ENCODE peak calls at places on chromosomes 6 and 20, in eight cellular contexts. X is fibroblast of pulmonary artery, D is HTR-8/SVneo, Y is substantia nigra, G is GM06990, S is mesendoderm, H is T-helper 9 cell, Z is heart right ventricle. N is an unnamed sample.

GRCh38 chr6:7146079-7146828 is 38.5 kb downstream of the RREB1 start:
- DNase-seq in X (peak), D (no peak), Y (no peak), G (peak), S (peak), H (no peak), Z (peak), N (peak)

GRCh38 chr6:37506479-37506878 is 6.8 kb upstream of the CCDC167 start:
- DNase-seq in X (no peak), D (no peak), Y (no peak), G (no peak), S (no peak), H (no peak), Z (no peak), N (no peak)

GRCh38 chr20:32362924-32363364 is 4.8 kb downstream of the ASXL1 start:
- DNase-seq in X (no peak), D (no peak), Y (no peak), G (no peak), S (no peak), H (no peak), Z (no peak), N (no peak)

GRCh38 chr6:157989541-157990289 is 8.1 kb downstream of the SYNJ2 start:
- DNase-seq in X (peak), D (no peak), Y (no peak), G (no peak), S (no peak), H (no peak), Z (peak), N (peak)

GRCh38 chr6:71012871-71013456 is 56.1 kb upstream of the B3GAT2 start:
- DNase-seq in X (peak), D (peak), Y (no peak), G (peak), S (peak), H (no peak), Z (peak), N (no peak)

GRCh38 chr20:35018578-35019371 is 63.1 kb downstream of the MYH7B start:
- DNase-seq in X (no peak), D (no peak), Y (no peak), G (no peak), S (no peak), H (no peak), Z (no peak), N (no peak)

GRCh38 chr20:23782366-23782983 is 31.7 kb upstream of the CST1 start:
- DNase-seq in X (peak), D (peak), Y (no peak), G (no peak), S (peak), H (no peak), Z (peak), N (no peak)

GRCh38 chr6:18640134-18640533 is 253.0 kb downstream of the RNF144B start:
- DNase-seq in X (no peak), D (no peak), Y (no peak), G (no peak), S (no peak), H (no peak), Z (no peak), N (no peak)

GRCh38 chr20:3828798-3829197 is 8.5 kb downstream of the AP5S1 start:
- DNase-seq in X (no peak), D (no peak), Y (no peak), G (no peak), S (no peak), H (no peak), Z (no peak), N (no peak)

GRCh38 chr20:63238491-63239126 is 2.9 kb downstream of the BIRC7 start:
- DNase-seq in X (no peak), D (no peak), Y (no peak), G (no peak), S (no peak), H (no peak), Z (no peak), N (no peak)

GRCh38 chr20:458766-459165 is 3.6 kb downstream of the TBC1D20 start:
- DNase-seq in X (no peak), D (no peak), Y (no peak), G (no peak), S (no peak), H (no peak), Z (no peak), N (no peak)